ENCODE peak calls at places on chromosomes 1 and 21, in nine cellular contexts. Q is GM23338, N is vagina, E is Panc1, U is HepG2, B is spleen, V is K562, P is suprapubic skin, K is HL-60. H is an unnamed sample.

GRCh38 chr1:247376659-247377058 is 39.3 kb upstream of the NLRP3 start:
- DNase-seq in B (no peak), E (no peak), K (no peak), V (no peak), U (no peak), Q (peak), N (no peak), P (no peak), H (no peak)

GRCh38 chr1:43499882-43500281 is 30.8 kb upstream of the PTPRF start:
- DNase-seq in V (peak), B (no peak), E (no peak), U (peak), N (no peak), P (no peak), K (no peak), Q (peak), H (no peak)

GRCh38 chr1:196603651-196604050 is 4.6 kb downstream of the KCNT2 start:
- DNase-seq in K (no peak), E (no peak), Q (no peak), P (no peak), V (no peak), U (no peak), N (no peak), B (no peak), H (no peak)

GRCh38 chr1:43531453-43531905 is 796 bp downstream of the PTPRF start:
- DNase-seq in V (peak), U (no peak), Q (peak), B (no peak), K (no peak), N (no peak), E (no peak), P (no peak), H (no peak)

GRCh38 chr1:212470059-212470458 is 37.3 kb downstream of the NENF start:
- DNase-seq in K (no peak), N (no peak), B (peak), U (no peak), P (peak), E (no peak), V (no peak), Q (no peak), H (peak)

GRCh38 chr1:100657876-100658715 is 61.4 kb upstream of the VCAM1 start:
- DNase-seq in K (no peak), B (no peak), E (no peak), V (no peak), P (no peak), U (peak), Q (no peak), N (no peak), H (no peak)

GRCh38 chr1:184416476-184416875 is 29.6 kb downstream of the C1orf21 start:
- DNase-seq in K (no peak), N (no peak), E (no peak), B (no peak), P (no peak), U (no peak), Q (no peak), V (no peak), H (no peak)

GRCh38 chr1:82391712-82392111 is 591.0 kb downstream of the ADGRL2 start:
- DNase-seq in P (no peak), N (no peak), E (no peak), K (no peak), Q (no peak), U (no peak), V (no peak), B (no peak), H (no peak)

GRCh38 chr21:43854773-43855633 is 10.0 kb upstream of the AGPAT3 start:
- DNase-seq in P (no peak), B (peak), U (no peak), N (no peak), K (peak), V (peak), E (no peak), Q (no peak), H (no peak)

GRCh38 chr1:20485527-20486456 is at the start of gene CAMK2N1:
- DNase-seq in K (no peak), V (peak), Q (peak), B (peak), N (no peak), U (peak), P (peak), E (no peak), H (peak)

GRCh38 chr1:185450917-185451316 is 133.9 kb upstream of the IVNS1ABP start:
- DNase-seq in P (no peak), V (no peak), K (no peak), U (no peak), E (no peak), N (no peak), Q (peak), B (no peak), H (no peak)

GRCh38 chr1:23528245-23528978 is 2.6 kb downstream of the E2F2 start:
- DNase-seq in K (peak), B (peak), E (peak), U (peak), V (peak), N (no peak), Q (no peak), P (peak), H (peak)

GRCh38 chr1:99385852-99386251 is 121.6 kb downstream of the PLPPR4 start:
- DNase-seq in K (no peak), Q (no peak), V (no peak), N (no peak), U (no peak), P (no peak), B (no peak), E (no peak), H (no peak)

GRCh38 chr1:43383449-43383848 is 6.2 kb downstream of the MED8 start:
- DNase-seq in V (no peak), N (no peak), Q (no peak), E (no peak), U (no peak), K (no peak), B (no peak), P (no peak), H (no peak)

GRCh38 chr1:205318231-205318991 is 3.1 kb downstream of the NUAK2 start:
- DNase-seq in B (no peak), U (peak), K (no peak), P (no peak), E (no peak), V (no peak), N (no peak), Q (peak), H (no peak)

GRCh38 chr1:34929497-34929852 is at the start of gene DLGAP3:
- DNase-seq in B (no peak), P (no peak), V (peak), Q (peak), U (no peak), K (no peak), N (no peak), E (no peak), H (no peak)

GRCh38 chr1:24910751-24911650 is 19.1 kb downstream of the RUNX3 start:
- DNase-seq in N (no peak), K (no peak), V (peak), P (peak), E (no peak), U (peak), Q (no peak), B (peak), H (no peak)

GRCh38 chr1:220991959-220992704 is 112.9 kb downstream of the HLX start:
- DNase-seq in E (no peak), N (no peak), Q (no peak), K (no peak), B (no peak), P (no peak), U (no peak), V (no peak), H (no peak)

GRCh38 chr1:201898240-201898894 is 9.7 kb downstream of the SHISA4 start:
- DNase-seq in E (no peak), B (no peak), P (no peak), V (no peak), N (no peak), U (no peak), Q (no peak), K (no peak), H (no peak)

GRCh38 chr1:176199707-176200106 is 7.4 kb downstream of the COP1 start:
- DNase-seq in P (no peak), U (no peak), E (no peak), V (no peak), K (no peak), N (no peak), Q (no peak), B (no peak), H (no peak)

GRCh38 chr21:36700961-36701911 is 2.3 kb downstream of the SIM2 start:
- DNase-seq in P (no peak), E (no peak), N (no peak), B (no peak), Q (peak), U (no peak), V (peak), K (no peak), H (no peak)

GRCh38 chr1:42524330-42524729 is 61.2 kb downstream of the CCDC30 start:
- DNase-seq in P (no peak), E (no peak), V (no peak), K (no peak), N (no peak), Q (peak), U (no peak), B (no peak), H (no peak)

GRCh38 chr1:160862151-160863061 is at the start of gene CD244:
- DNase-seq in E (no peak), B (peak), N (no peak), K (peak), P (no peak), Q (no peak), V (no peak), U (no peak), H (no peak)

GRCh38 chr1:180617769-180618168 is 14.1 kb upstream of the XPR1 start:
- DNase-seq in P (no peak), U (no peak), Q (no peak), K (no peak), B (no peak), V (no peak), N (no peak), E (no peak), H (no peak)

GRCh38 chr1:91490501-91490900 is 10.2 kb upstream of the CDC7 start:
- DNase-seq in N (no peak), E (no peak), V (no peak), P (no peak), Q (no peak), K (no peak), B (no peak), U (no peak), H (no peak)

GRCh38 chr1:182293119-182293589 is 98.4 kb downstream of the GLUL start:
- DNase-seq in E (no peak), N (no peak), Q (no peak), V (no peak), U (peak), P (no peak), K (no peak), B (no peak), H (no peak)

GRCh38 chr1:205505076-205505729 is 734 bp downstream of the CDK18 start:
- DNase-seq in N (no peak), E (no peak), P (no peak), V (no peak), Q (peak), U (no peak), B (no peak), K (no peak), H (no peak)

GRCh38 chr21:38306833-38307232 is 50.0 kb downstream of the KCNJ15 start:
- DNase-seq in U (no peak), V (no peak), B (no peak), P (no peak), N (no peak), K (no peak), Q (no peak), E (no peak), H (no peak)

GRCh38 chr21:40386301-40386911 is 460.6 kb downstream of the DSCAM start:
- DNase-seq in N (no peak), K (no peak), U (no peak), E (no peak), B (peak), Q (peak), V (peak), P (peak), H (no peak)

GRCh38 chr1:230626274-230626673 is 16.0 kb upstream of the COG2 start:
- DNase-seq in P (no peak), E (no peak), N (no peak), Q (no peak), U (no peak), K (no peak), B (no peak), V (no peak), H (no peak)

GRCh38 chr1:153953859-153954365 is 4.5 kb downstream of the CRTC2 start:
- DNase-seq in V (no peak), K (no peak), B (no peak), N (no peak), Q (no peak), U (peak), E (no peak), P (no peak), H (no peak)

GRCh38 chr1:184368354-184368753 is 18.5 kb upstream of the C1orf21 start:
- DNase-seq in B (no peak), E (no peak), V (no peak), P (no peak), N (no peak), U (no peak), K (no peak), Q (no peak), H (no peak)

GRCh38 chr1:156468693-156469345 is 31.8 kb downstream of the MEF2D start:
- DNase-seq in E (no peak), B (no peak), N (no peak), K (no peak), V (no peak), U (no peak), Q (no peak), P (no peak), H (no peak)

GRCh38 chr1:156467906-156468305 is 32.7 kb downstream of the MEF2D start:
- DNase-seq in B (no peak), K (no peak), E (no peak), N (no peak), P (peak), V (no peak), U (no peak), Q (no peak), H (no peak)

GRCh38 chr1:156470483-156470882 is 30.1 kb downstream of the MEF2D start:
- DNase-seq in B (no peak), U (no peak), P (no peak), Q (no peak), K (no peak), E (no peak), N (no peak), V (no peak), H (no peak)

GRCh38 chr1:156474966-156475365 is 25.6 kb downstream of the MEF2D start:
- DNase-seq in K (no peak), E (no peak), U (no peak), V (no peak), B (peak), N (no peak), Q (no peak), P (no peak), H (peak)

GRCh38 chr1:156471496-156472490 is 28.8 kb downstream of the MEF2D start:
- DNase-seq in K (no peak), P (peak), V (no peak), E (no peak), U (peak), N (no peak), B (no peak), Q (no peak), H (peak)
- H3K27ac ChIP-seq in K (no peak), P (peak), V (no peak), E (no peak), U (peak), N (peak), B (no peak), Q (no peak), H (peak)

GRCh38 chr1:30823969-30824735 is 66.6 kb upstream of the LAPTM5 start:
- DNase-seq in K (peak), P (peak), N (no peak), Q (peak), B (peak), V (peak), U (peak), E (peak), H (peak)
- TF ChIP-seq POLR2AphosphoS5 in K (no peak), P (no peak), N (peak), Q (peak), B (peak), V (peak), U (no peak), E (peak), H (peak)

GRCh38 chr1:10691740-10692125 is 104.7 kb downstream of the CASZ1 start:
- DNase-seq in K (no peak), Q (no peak), N (no peak), P (no peak), V (no peak), E (no peak), U (no peak), B (no peak), H (no peak)

GRCh38 chr1:10691075-10691739 is 105.2 kb downstream of the CASZ1 start:
- DNase-seq in Q (no peak), P (no peak), B (no peak), N (no peak), E (no peak), V (no peak), U (no peak), K (no peak), H (no peak)

GRCh38 chr1:10693152-10693496 is 103.3 kb downstream of the CASZ1 start:
- DNase-seq in E (no peak), V (no peak), Q (no peak), U (no peak), P (no peak), B (no peak), K (no peak), N (no peak), H (no peak)

GRCh38 chr1:10693497-10694273 is 102.8 kb downstream of the CASZ1 start:
- DNase-seq in Q (peak), E (no peak), P (no peak), U (no peak), B (peak), V (peak), N (no peak), K (peak), H (no peak)

DNA sequence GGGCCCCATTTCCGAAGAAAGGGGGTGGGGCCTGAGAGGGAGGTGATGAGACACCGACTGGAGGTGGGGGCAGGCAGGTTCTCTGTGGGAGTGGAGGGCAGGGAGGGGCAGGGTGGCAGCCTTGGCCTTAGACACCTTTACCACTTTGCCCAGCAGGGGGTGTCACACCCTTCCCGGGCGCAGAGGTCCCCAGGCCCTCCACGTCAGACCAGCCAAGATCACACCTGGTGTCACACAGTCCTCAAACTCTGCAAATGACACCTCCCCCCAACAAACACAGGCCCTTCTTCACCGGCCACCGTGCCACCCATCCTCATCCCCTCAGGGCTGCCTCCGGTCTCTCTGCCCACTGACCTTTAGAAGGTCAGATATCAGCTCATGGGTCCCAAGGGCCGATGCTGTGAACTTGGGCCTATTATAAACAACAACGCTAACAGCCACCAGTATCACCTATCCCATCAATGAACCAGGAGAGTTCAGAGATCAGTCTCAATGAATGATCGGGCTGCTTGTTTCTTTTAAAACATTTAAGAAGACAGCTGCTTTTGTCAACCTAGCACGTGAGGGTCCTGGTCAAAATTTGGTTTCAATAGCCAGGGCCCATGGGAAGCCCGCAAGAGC is 103.9 kb downstream of the CASZ1 start:
- DNase-seq in K (peak), P (no peak), U (peak), E (peak), N (no peak), V (peak), Q (no peak), B (peak), H (no peak)
- TF ChIP-seq CTCF in K (peak), P (peak), U (peak), E (no peak), N (no peak), V (peak), Q (peak), B (peak), H (peak)

DNA sequence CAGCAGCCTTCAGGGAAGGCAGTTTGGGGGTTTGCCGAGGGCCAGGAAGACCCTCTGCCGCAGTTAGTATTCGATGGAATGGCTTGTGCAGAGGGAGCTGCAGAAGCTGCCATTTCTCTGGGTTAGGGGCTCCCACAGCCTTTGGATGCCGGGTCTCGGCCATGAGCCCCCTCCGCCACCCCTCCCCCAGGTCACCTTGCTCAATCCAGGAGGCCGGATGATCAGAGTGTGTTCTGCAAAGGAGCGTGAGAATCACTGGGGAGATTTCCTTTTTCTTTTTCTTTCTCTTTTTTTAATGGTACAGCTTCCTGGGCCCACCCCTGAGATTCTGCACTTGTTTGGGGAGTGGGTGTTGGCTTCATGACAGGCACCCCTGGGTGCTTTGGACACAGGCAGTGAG is 18.2 kb downstream of the TNFRSF1B start:
- DNase-seq in P (no peak), K (no peak), V (no peak), U (no peak), B (no peak), N (no peak), E (no peak), Q (no peak), H (peak)
- H3K27ac ChIP-seq in P (peak), K (peak), V (no peak), U (no peak), B (peak), N (peak), E (no peak), Q (no peak), H (peak)

GRCh38 chr1:207811920-207812720 is 60.3 kb downstream of the CD46 start:
- DNase-seq in N (peak), Q (peak), V (peak), K (no peak), B (no peak), E (no peak), U (peak), P (peak), H (peak)

GRCh38 chr1:207813946-207814345 is 62.1 kb downstream of the CD46 start:
- DNase-seq in N (peak), V (no peak), U (no peak), E (no peak), B (no peak), K (no peak), P (peak), Q (no peak), H (no peak)

GRCh38 chr1:207814469-207814868 is 62.6 kb downstream of the CD46 start:
- DNase-seq in B (no peak), N (no peak), P (no peak), K (no peak), Q (no peak), V (no peak), E (no peak), U (no peak), H (no peak)

GRCh38 chr1:207813513-207813881 is 61.6 kb downstream of the CD46 start:
- DNase-seq in U (no peak), K (no peak), Q (no peak), P (peak), N (peak), B (no peak), V (no peak), E (no peak), H (no peak)

GRCh38 chr1:207812778-207813512 is 61.1 kb downstream of the CD46 start:
- DNase-seq in V (no peak), Q (no peak), K (no peak), U (no peak), B (no peak), E (no peak), P (peak), N (no peak), H (no peak)
- TF ChIP-seq POLR2AphosphoS5 in V (no peak), Q (no peak), K (no peak), U (no peak), B (no peak), E (no peak), P (no peak), N (no peak), H (no peak)

DNA sequence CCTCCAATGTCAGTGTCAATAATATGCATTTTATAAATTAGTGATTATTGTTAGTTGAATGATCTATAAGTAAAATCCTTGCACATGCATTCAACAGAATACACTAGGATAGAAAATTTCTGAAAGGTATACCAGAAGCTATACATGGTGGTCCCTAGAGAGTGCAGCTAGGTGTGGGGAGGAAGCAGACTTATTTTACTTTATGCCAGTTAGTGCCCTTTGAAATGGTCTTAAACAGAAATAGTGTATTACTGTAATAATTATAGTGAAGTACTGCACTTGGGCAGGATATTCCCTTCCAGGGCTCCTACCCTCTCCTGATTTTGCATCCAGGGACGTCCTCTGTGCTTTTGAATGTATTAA is 23.2 kb upstream of the WDR26 start:
- DNase-seq in E (no peak), P (no peak), N (no peak), K (no peak), Q (no peak), U (no peak), B (no peak), V (no peak), H (no peak)
- TF ChIP-seq CTCF in E (no peak), P (no peak), N (no peak), K (no peak), Q (no peak), U (no peak), B (peak), V (no peak), H (peak)